ENCODE peak calls at places on chromosomes 2 and 18, in four cellular contexts. O is T-helper 1 cell, W is lower lobe of right lung, G is HEK293T. U is an unnamed sample.

GRCh38 chr2:100580474-100581264 is 17.9 kb downstream of the PDCL3 start:
- DNase-seq in O (no peak), W (peak; percentile 70), G (no peak), U (no peak)

GRCh38 chr2:90069290-90069894 is 1377.9 kb downstream of the RPIA start:
- DNase-seq in O (no peak), W (peak; percentile 58), G (peak; percentile 54), U (no peak)

GRCh38 chr2:111986116-111986900 is 68.8 kb upstream of the TMEM87B start:
- DNase-seq in O (no peak), W (no peak), G (no peak), U (no peak)

GRCh38 chr2:227823922-227824321 is 10.3 kb downstream of the CCL20 start:
- DNase-seq in O (no peak), W (no peak), G (no peak), U (no peak)

GRCh38 chr18:13409997-13410396 is 191.4 kb downstream of the LDLRAD4 start:
- DNase-seq in O (no peak), W (no peak), G (no peak), U (no peak)

GRCh38 chr2:109173311-109174171 is 44.5 kb downstream of the SH3RF3 start:
- DNase-seq in O (no peak), W (no peak), G (no peak), U (no peak)

GRCh38 chr18:3213231-3214059 is 6.3 kb downstream of the MYOM1 start:
- DNase-seq in O (no peak), W (no peak), G (no peak), U (no peak)

GRCh38 chr18:48893061-48893558 is 57.7 kb downstream of the SMAD7 start:
- DNase-seq in O (no peak), W (no peak), G (no peak), U (no peak)

GRCh38 chr2:218798767-218799504 is 17.0 kb downstream of the CYP27A1 start:
- DNase-seq in O (no peak), W (no peak), G (no peak), U (no peak)

GRCh38 chr18:3594760-3595241 is 144.8 kb downstream of the TGIF1 start:
- DNase-seq in O (no peak), W (no peak), G (no peak), U (no peak)

GRCh38 chr18:78725426-78725825 is 254.2 kb upstream of the SALL3 start:
- DNase-seq in O (no peak), W (no peak), G (no peak), U (no peak)

U was measured in activated CD4-positive, alpha-beta T cell treated with anti-CD3 and anti-CD28 coated beads for 24 hours.